ENCODE peak calls at places on chromosomes 3 and 15, in eight cellular contexts. V is fibroblast of pulmonary artery; M is dorsolateral prefrontal cortex; Z is thoracic aorta; I is fibroblast of mammary gland; Y is BJ; J is CD8-positive, alpha-beta T cell; X is stomach. T is an unnamed sample.

GRCh38 chr3:123286308-123287023 is 84.7 kb downstream of the SEC22A start:
- DNase-seq in V (peak; percentile 83), M (no peak), Z (no peak), I (peak; percentile 65), Y (no peak), J (no peak), X (no peak), T (peak; percentile 56)

GRCh38 chr15:46938169-46938568 is 779.1 kb upstream of the SEMA6D start:
- DNase-seq in V (no peak), M (no peak), Z (no peak), I (no peak), Y (no peak), J (no peak), X (no peak), T (no peak)

GRCh38 chr15:29844290-29844903 is 22.1 kb upstream of the TJP1 start:
- DNase-seq in V (no peak), M (no peak), Z (no peak), I (peak; percentile 69), Y (no peak), J (no peak), X (no peak), T (no peak)

GRCh38 chr3:113132571-113132996 is 78.8 kb upstream of the BOC start:
- DNase-seq in V (no peak), M (no peak), Z (no peak), I (peak; percentile 81), Y (peak; percentile 34), J (no peak), X (no peak), T (no peak)

GRCh38 chr15:81296673-81297072 is 27.3 kb downstream of the STARD5 start:
- DNase-seq in V (no peak), M (no peak), Z (no peak), I (no peak), Y (no peak), J (peak; percentile 65), X (peak; percentile 61), T (no peak)

GRCh38 chr15:72936237-72936636 is 116.0 kb upstream of the NEO1 start:
- DNase-seq in V (no peak), M (no peak), Z (no peak), I (no peak), Y (no peak), J (no peak), X (no peak), T (no peak)

GRCh38 chr15:100525894-100526512 is 2.7 kb downstream of the CERS3 start:
- DNase-seq in V (no peak), M (peak; percentile 69), Z (no peak), I (no peak), Y (no peak), J (no peak), X (peak; percentile 60), T (no peak)

GRCh38 chr3:142976621-142977398 is 13.3 kb upstream of the PAQR9 start:
- DNase-seq in V (peak; percentile 95), M (peak; percentile 52), Z (peak; percentile 56), I (peak; percentile 96), Y (peak; percentile 67), J (no peak), X (peak; percentile 72), T (no peak)

GRCh38 chr3:102102394-102102793 is 253.1 kb downstream of the NFKBIZ start:
- DNase-seq in V (no peak), M (no peak), Z (no peak), I (no peak), Y (no peak), J (no peak), X (no peak), T (no peak)

GRCh38 chr15:87528873-87529272 is 727.7 kb downstream of the NTRK3 start:
- DNase-seq in V (no peak), M (no peak), Z (no peak), I (no peak), Y (peak; percentile 19), J (no peak), X (no peak), T (no peak)

GRCh38 chr3:197298858-197299854 is 744 bp upstream of the DLG1 start:
- DNase-seq in V (no peak), M (peak; percentile 48), Z (no peak), I (no peak), Y (no peak), J (no peak), X (peak; percentile 75), T (peak; percentile 36)

GRCh38 chr3:197297476-197298340 is 704 bp downstream of the DLG1 start:
- DNase-seq in V (peak; percentile 84), M (peak; percentile 89), Z (no peak), I (peak; percentile 78), Y (peak; percentile 19), J (peak; percentile 82), X (peak; percentile 91), T (peak; percentile 82)

GRCh38 chr3:197300361-197300760 is 1.9 kb upstream of the DLG1 start:
- DNase-seq in V (no peak), M (no peak), Z (no peak), I (no peak), Y (no peak), J (no peak), X (peak; percentile 65), T (no peak)

GRCh38 chr3:197297020-197297419 is 1.4 kb downstream of the DLG1 start:
- DNase-seq in V (no peak), M (no peak), Z (no peak), I (no peak), Y (no peak), J (no peak), X (no peak), T (no peak)

GRCh38 chr3:197298341-197298857 is at the start of gene DLG1:
- DNase-seq in V (peak; percentile 94), M (no peak), Z (no peak), I (peak; percentile 93), Y (peak; percentile 53), J (peak; percentile 68), X (peak; percentile 95), T (peak; percentile 72)
- TF ChIP-seq CTCF in V (no peak), M (no peak), Z (no peak), I (no peak), Y (no peak), J (no peak), X (no peak), T (no peak)

DNA sequence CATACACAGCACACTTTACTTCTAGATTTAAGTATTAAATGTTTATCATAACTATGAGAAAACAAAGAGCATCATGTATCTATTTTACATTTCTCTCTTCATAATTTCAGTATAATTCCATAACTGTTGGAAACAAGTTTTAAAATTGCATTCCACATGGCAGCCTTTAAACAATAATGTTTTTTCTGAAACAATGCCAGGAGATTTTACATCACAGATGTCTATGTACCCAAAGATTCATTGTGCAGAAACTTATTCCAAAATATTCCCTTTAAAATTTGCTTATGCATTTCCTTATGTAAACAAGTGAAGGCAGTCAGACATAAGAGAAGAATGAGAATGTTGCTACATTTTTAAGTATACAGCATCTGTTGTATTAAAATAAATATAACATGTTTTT is 324.9 kb upstream of the COL8A1 start:
- DNase-seq in V (peak; percentile 76), M (no peak), Z (no peak), I (peak; percentile 54), Y (no peak), J (no peak), X (no peak), T (no peak)
- TF ChIP-seq CTCF in V (no peak), M (no peak), Z (no peak), I (no peak), Y (no peak), J (no peak), X (no peak), T (no peak)

GRCh38 chr3:149409351-149409750 is 31.9 kb upstream of the TM4SF1 start:
- DNase-seq in V (no peak), M (no peak), Z (no peak), I (no peak), Y (no peak), J (no peak), X (no peak), T (no peak)

GRCh38 chr3:149411583-149411982 is 34.1 kb upstream of the TM4SF1 start:
- DNase-seq in V (no peak), M (no peak), Z (no peak), I (no peak), Y (no peak), J (no peak), X (no peak), T (no peak)

GRCh38 chr3:149406244-149406752 is 28.8 kb upstream of the TM4SF1 start:
- DNase-seq in V (no peak), M (no peak), Z (no peak), I (no peak), Y (no peak), J (no peak), X (no peak), T (no peak)

GRCh38 chr3:149403443-149403842 is 26.0 kb upstream of the TM4SF1 start:
- DNase-seq in V (no peak), M (no peak), Z (no peak), I (no peak), Y (no peak), J (no peak), X (no peak), T (no peak)

GRCh38 chr3:149407898-149408297 is 30.4 kb upstream of the TM4SF1 start:
- DNase-seq in V (no peak), M (no peak), Z (no peak), I (no peak), Y (no peak), J (no peak), X (no peak), T (no peak)
- TF ChIP-seq CTCF in V (no peak), M (no peak), Z (no peak), I (no peak), Y (no peak), J (no peak), X (no peak), T (no peak)

GRCh38 chr3:150428562-150428961 is 20.5 kb downstream of the TSC22D2 start:
- DNase-seq in V (no peak), M (no peak), Z (no peak), I (no peak), Y (no peak), J (no peak), X (no peak), T (no peak)
- TF ChIP-seq CTCF in V (no peak), M (no peak), Z (no peak), I (no peak), Y (no peak), J (no peak), X (no peak), T (no peak)

GRCh38 chr15:38853608-38854007 is 289.0 kb upstream of the RASGRP1 start:
- DNase-seq in V (peak; percentile 55), M (no peak), Z (no peak), I (peak; percentile 53), Y (no peak), J (peak; percentile 2), X (no peak), T (no peak)
- TF ChIP-seq CTCF in V (peak; percentile 57), M (no peak), Z (no peak), I (peak; percentile 55), Y (peak; percentile 47), J (no peak), X (no peak), T (peak; percentile 41)

GRCh38 chr3:104596551-104596950 is 770.2 kb upstream of the ALCAM start:
- DNase-seq in V (peak; percentile 75), M (no peak), Z (no peak), I (peak; percentile 58), Y (no peak), J (no peak), X (no peak), T (no peak)
- TF ChIP-seq CTCF in V (peak; percentile 57), M (peak; percentile 30), Z (peak; percentile 29), I (peak; percentile 48), Y (peak; percentile 55), J (peak; percentile 17), X (peak; percentile 23), T (peak; percentile 66)

GRCh38 chr3:50428007-50428633 is 68.8 kb upstream of the TMEM115 start:
- DNase-seq in V (peak; percentile 11), M (no peak), Z (no peak), I (no peak), Y (no peak), J (no peak), X (no peak), T (no peak)
- TF ChIP-seq CTCF in V (no peak), M (no peak), Z (no peak), I (no peak), Y (no peak), J (no peak), X (no peak), T (no peak)

GRCh38 chr15:91950631-91951384 is 97.3 kb downstream of the SLCO3A1 start:
- DNase-seq in V (peak; percentile 72), M (no peak), Z (no peak), I (peak; percentile 33), Y (no peak), J (no peak), X (no peak), T (no peak)
- TF ChIP-seq CTCF in V (no peak), M (no peak), Z (no peak), I (no peak), Y (no peak), J (no peak), X (no peak), T (no peak)